ENCODE peak calls at places on chromosome 20, in ten cellular contexts. D is adrenal gland; N is fibroblast of lung; B is psoas muscle; G is hepatocyte; C is upper lobe of right lung; T is IMR-90; E is dorsolateral prefrontal cortex; S is CD8-positive, alpha-beta T cell; R is mammary epithelial cell. U is an unnamed sample. For H3K27me3, the result is how much of the 10 kb centered on the place peaks cover.

GRCh38 chr20:1185781-1186334 is 1.1 kb upstream of the TMEM74B start:
- DNase-seq in D (peak), N (peak), B (no peak), G (peak), C (peak), T (peak), E (no peak), S (no peak), R (peak), U (no peak)

GRCh38 chr20:53179749-53180148 is 207.6 kb downstream of the TSHZ2 start:
- DNase-seq in D (no peak), N (no peak), B (no peak), G (no peak), C (no peak), T (no peak), E (no peak), S (no peak), R (no peak), U (no peak)

GRCh38 chr20:634526-634925 is 18.5 kb downstream of the SRXN1 start:
- DNase-seq in D (no peak), N (no peak), B (no peak), G (no peak), C (peak), T (no peak), E (no peak), S (no peak), R (no peak), U (no peak)

GRCh38 chr20:38209736-38210405 is 44.8 kb upstream of the TGM2 start:
- DNase-seq in D (no peak), N (no peak), B (no peak), G (no peak), C (peak), T (no peak), E (no peak), S (no peak), R (no peak), U (no peak)

GRCh38 chr20:36399147-36399968 is 93.2 kb downstream of the DLGAP4 start:
- DNase-seq in D (no peak), N (peak), B (no peak), G (peak), C (no peak), T (peak), E (no peak), S (peak), R (peak), U (no peak)

GRCh38 chr20:4156411-4156810 is 141.1 kb upstream of the RNF24 start:
- DNase-seq in D (no peak), N (no peak), B (no peak), G (no peak), C (peak), T (no peak), E (no peak), S (no peak), R (no peak), U (no peak)

GRCh38 chr20:49187330-49188100 is 619 bp downstream of the STAU1 start:
- DNase-seq in D (peak), N (no peak), B (peak), G (peak), C (peak), T (no peak), E (no peak), S (no peak), R (no peak), U (no peak)

GRCh38 chr20:41232971-41233926 is 84.3 kb downstream of the ZHX3 start:
- DNase-seq in D (no peak), N (peak), B (no peak), G (peak), C (no peak), T (peak), E (no peak), S (no peak), R (peak), U (peak)

GRCh38 chr20:53677447-53678314 is 84.0 kb upstream of the ZNF217 start:
- DNase-seq in D (no peak), N (peak), B (no peak), G (peak), C (peak), T (peak), E (no peak), S (no peak), R (no peak), U (no peak)

GRCh38 chr20:6418732-6419131 is 295.9 kb upstream of the FERMT1 start:
- DNase-seq in D (no peak), N (peak), B (no peak), G (no peak), C (no peak), T (peak), E (no peak), S (no peak), R (no peak), U (no peak)

GRCh38 chr20:55174635-55175034 is 699.2 kb downstream of the DOK5 start:
- DNase-seq in D (no peak), N (no peak), B (no peak), G (no peak), C (no peak), T (no peak), E (no peak), S (no peak), R (no peak), U (no peak)

GRCh38 chr20:14384411-14384810 is 47.0 kb upstream of the FLRT3 start:
- DNase-seq in D (no peak), N (peak), B (no peak), G (peak), C (no peak), T (peak), E (no peak), S (no peak), R (no peak), U (no peak)

GRCh38 chr20:15673206-15673605 is 900.0 kb downstream of the KIF16B start:
- DNase-seq in D (no peak), N (peak), B (no peak), G (no peak), C (no peak), T (peak), E (no peak), S (no peak), R (peak), U (peak)

GRCh38 chr20:19212524-19213502 is at the start of gene SLC24A3:
- DNase-seq in D (peak), N (peak), B (peak), G (peak), C (peak), T (no peak), E (peak), S (no peak), R (peak), U (no peak)

GRCh38 chr20:25291432-25292133 is 43.7 kb downstream of the PYGB start:
- DNase-seq in D (no peak), N (no peak), B (peak), G (no peak), C (no peak), T (no peak), E (no peak), S (no peak), R (no peak), U (no peak)

GRCh38 chr20:8094845-8095244 is 37.2 kb upstream of the PLCB1 start:
- DNase-seq in D (no peak), N (peak), B (no peak), G (no peak), C (no peak), T (peak), E (no peak), S (no peak), R (peak), U (peak)

GRCh38 chr20:57809661-57810172 is 99.9 kb upstream of the PMEPA1 start:
- DNase-seq in D (no peak), N (no peak), B (no peak), G (peak), C (peak), T (no peak), E (no peak), S (no peak), R (peak), U (no peak)

GRCh38 chr20:57264908-57265648 is 1.4 kb downstream of the BMP7 start:
- DNase-seq in D (no peak), N (no peak), B (no peak), G (peak), C (no peak), T (no peak), E (no peak), S (no peak), R (no peak), U (no peak)

GRCh38 chr20:17825949-17826843 is 126.4 kb downstream of the BANF2 start:
- DNase-seq in D (no peak), N (no peak), B (no peak), G (no peak), C (no peak), T (peak), E (no peak), S (no peak), R (no peak), U (no peak)

GRCh38 chr20:732727-733126 is 35.6 kb downstream of the SLC52A3 start:
- DNase-seq in D (no peak), N (no peak), B (no peak), G (no peak), C (no peak), T (no peak), E (no peak), S (no peak), R (no peak), U (no peak)

GRCh38 chr20:4569092-4569491 is 152.6 kb upstream of the PRND start:
- DNase-seq in D (no peak), N (no peak), B (no peak), G (no peak), C (no peak), T (no peak), E (no peak), S (no peak), R (no peak), U (no peak)

GRCh38 chr20:16761305-16761829 is 13.2 kb downstream of the OTOR start:
- DNase-seq in D (peak), N (peak), B (no peak), G (peak), C (no peak), T (peak), E (peak), S (no peak), R (peak), U (peak)

GRCh38 chr20:15708984-15709598 is 864.2 kb downstream of the KIF16B start:
- DNase-seq in D (peak), N (peak), B (no peak), G (peak), C (peak), T (no peak), E (no peak), S (no peak), R (no peak), U (no peak)

GRCh38 chr20:17936791-17937687 is 31.6 kb downstream of the SNX5 start:
- DNase-seq in D (no peak), N (peak), B (peak), G (peak), C (no peak), T (peak), E (no peak), S (no peak), R (no peak), U (no peak)

GRCh38 chr20:31690124-31690666 is 32.5 kb downstream of the BCL2L1 start:
- DNase-seq in D (no peak), N (no peak), B (no peak), G (no peak), C (no peak), T (no peak), E (no peak), S (no peak), R (no peak), U (no peak)

GRCh38 chr20:4663044-4663443 is 58.7 kb upstream of the PRND start:
- DNase-seq in D (no peak), N (no peak), B (no peak), G (no peak), C (no peak), T (no peak), E (no peak), S (no peak), R (no peak), U (no peak)

GRCh38 chr20:24956001-24956761 is 7.1 kb downstream of the CST7 start:
- DNase-seq in D (no peak), N (no peak), B (no peak), G (no peak), C (no peak), T (no peak), E (peak), S (no peak), R (no peak), U (no peak)

GRCh38 chr20:18805881-18806280 is 7.7 kb upstream of the SCP2D1 start:
- DNase-seq in D (no peak), N (no peak), B (no peak), G (peak), C (no peak), T (peak), E (no peak), S (no peak), R (peak), U (no peak)

GRCh38 chr20:266604-267562 is 9.4 kb downstream of the DEFB132 start:
- DNase-seq in D (peak), N (peak), B (peak), G (peak), C (peak), T (peak), E (peak), S (peak), R (peak), U (no peak)

GRCh38 chr20:87372-87771 is at the start of gene DEFB125:
- DNase-seq in D (no peak), N (no peak), B (no peak), G (no peak), C (no peak), T (no peak), E (no peak), S (no peak), R (no peak), U (no peak)

GRCh38 chr20:11686900-11687543 is 230.7 kb upstream of the BTBD3 start:
- DNase-seq in D (peak), N (peak), B (peak), G (peak), C (peak), T (peak), E (peak), S (no peak), R (peak), U (no peak)

DNA sequence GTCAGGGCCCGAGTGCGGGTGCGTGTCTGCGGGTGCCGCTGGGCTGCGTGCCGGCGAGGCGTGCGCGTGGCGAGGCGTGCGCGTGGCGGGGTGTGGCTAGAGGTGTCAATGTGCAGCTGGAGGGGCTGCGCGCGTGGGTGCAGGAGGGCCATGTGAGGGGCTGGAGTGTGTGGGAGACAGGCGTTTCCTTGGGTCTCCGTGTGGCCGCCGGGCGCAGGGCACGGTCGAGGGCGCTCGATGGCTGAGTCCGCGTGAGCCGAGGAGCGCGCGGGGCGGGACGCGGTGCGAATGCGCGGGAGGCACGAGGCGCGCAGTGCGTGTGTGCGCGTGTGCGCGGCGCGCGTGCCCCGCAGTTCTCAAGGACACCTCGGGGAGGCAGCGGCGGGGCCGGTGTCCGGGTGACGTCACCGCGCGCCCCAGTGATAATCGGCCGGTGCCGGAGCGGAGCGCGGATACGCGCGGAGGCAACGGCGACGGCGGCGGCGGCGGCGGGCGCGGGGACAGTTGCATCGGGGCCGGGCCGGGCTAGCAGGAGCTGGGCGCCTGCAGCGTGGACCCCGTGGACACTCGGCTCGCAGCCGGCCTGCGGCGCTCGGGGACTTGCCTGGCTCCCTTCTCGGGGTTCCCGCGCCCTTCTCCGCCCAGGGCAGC is 38.7 kb downstream of the YTHDF1 start:
- DNase-seq in D (no peak), N (no peak), B (peak), G (peak), C (no peak), T (no peak), E (peak), S (no peak), R (no peak), U (no peak)
- H3K27me3 ChIP-seq in D (half or more), N (half or more), B (half or more), G (half or more), C (half or more), T (half or more), E (under half), S (under half), R (half or more), U (half or more)

GRCh38 chr20:33555755-33556154 is 65.9 kb downstream of the CBFA2T2 start:
- DNase-seq in D (no peak), N (no peak), B (no peak), G (no peak), C (no peak), T (no peak), E (no peak), S (no peak), R (no peak), U (no peak)

GRCh38 chr20:33552519-33552918 is 62.6 kb downstream of the CBFA2T2 start:
- DNase-seq in D (no peak), N (no peak), B (no peak), G (no peak), C (no peak), T (no peak), E (no peak), S (no peak), R (no peak), U (no peak)

GRCh38 chr20:33556237-33556636 is 66.3 kb downstream of the CBFA2T2 start:
- DNase-seq in D (no peak), N (no peak), B (no peak), G (no peak), C (no peak), T (no peak), E (no peak), S (no peak), R (no peak), U (no peak)

GRCh38 chr20:33551778-33552177 is 61.9 kb downstream of the CBFA2T2 start:
- DNase-seq in D (no peak), N (peak), B (no peak), G (no peak), C (no peak), T (peak), E (no peak), S (no peak), R (no peak), U (no peak)

GRCh38 chr20:33554914-33555420 is 65.1 kb downstream of the CBFA2T2 start:
- DNase-seq in D (no peak), N (peak), B (no peak), G (peak), C (no peak), T (peak), E (no peak), S (no peak), R (peak), U (peak)
- H3K4me3 ChIP-seq in D (no peak), N (no peak), B (peak), G (no peak), C (no peak), T (no peak), E (no peak), S (peak), R (peak), U (no peak)

GRCh38 chr20:58950603-58951002 is 30.5 kb upstream of the NELFCD start:
- DNase-seq in D (no peak), N (no peak), B (no peak), G (no peak), C (no peak), T (no peak), E (no peak), S (no peak), R (no peak), U (no peak)
- TF ChIP-seq CTCF in D (no peak), N (no peak), B (no peak), G (no peak), C (no peak), T (no peak), E (no peak), S (no peak), R (no peak), U (no peak)

GRCh38 chr20:62694106-62694505 is 14.5 kb upstream of the NTSR1 start:
- DNase-seq in D (no peak), N (no peak), B (no peak), G (no peak), C (no peak), T (no peak), E (no peak), S (no peak), R (no peak), U (no peak)

GRCh38 chr20:62692176-62692575 is 16.5 kb upstream of the NTSR1 start:
- DNase-seq in D (no peak), N (no peak), B (no peak), G (no peak), C (no peak), T (no peak), E (no peak), S (no peak), R (no peak), U (no peak)

GRCh38 chr20:62691485-62691884 is 17.2 kb upstream of the NTSR1 start:
- DNase-seq in D (no peak), N (no peak), B (no peak), G (no peak), C (no peak), T (no peak), E (no peak), S (no peak), R (no peak), U (no peak)

GRCh38 chr20:62694868-62695267 is 13.8 kb upstream of the NTSR1 start:
- DNase-seq in D (no peak), N (no peak), B (no peak), G (no peak), C (no peak), T (no peak), E (no peak), S (no peak), R (no peak), U (no peak)

GRCh38 chr20:62693523-62693922 is 15.1 kb upstream of the NTSR1 start:
- DNase-seq in D (no peak), N (no peak), B (no peak), G (no peak), C (no peak), T (no peak), E (no peak), S (no peak), R (no peak), U (no peak)
- H3K27me3 ChIP-seq in D (under half), N (under half), B (under half), G (under half), C (under half), T (under half), E (under half), S (under half), R (under half), U (under half)

GRCh38 chr20:59110607-59111006 is 53.0 kb upstream of the ZNF831 start:
- DNase-seq in D (no peak), N (no peak), B (no peak), G (no peak), C (no peak), T (no peak), E (no peak), S (no peak), R (no peak), U (no peak)

GRCh38 chr20:59101956-59102355 is 59.4 kb upstream of the PRELID3B start:
- DNase-seq in D (no peak), N (no peak), B (no peak), G (no peak), C (no peak), T (no peak), E (no peak), S (no peak), R (no peak), U (no peak)

GRCh38 chr20:59102722-59103415 is 60.3 kb upstream of the PRELID3B start:
- DNase-seq in D (no peak), N (no peak), B (no peak), G (no peak), C (no peak), T (no peak), E (no peak), S (no peak), R (no peak), U (no peak)

GRCh38 chr20:59104848-59105247 is 58.8 kb upstream of the ZNF831 start:
- DNase-seq in D (no peak), N (no peak), B (no peak), G (no peak), C (no peak), T (no peak), E (no peak), S (no peak), R (no peak), U (no peak)

GRCh38 chr20:59105581-59105980 is 58.0 kb upstream of the ZNF831 start:
- DNase-seq in D (no peak), N (no peak), B (no peak), G (no peak), C (no peak), T (no peak), E (no peak), S (no peak), R (no peak), U (no peak)
- H3K4me3 ChIP-seq in D (no peak), N (no peak), B (no peak), G (no peak), C (no peak), T (no peak), E (no peak), S (no peak), R (no peak), U (no peak)

U was measured in BJ.